ENCODE peak calls at places on chromosomes 7 and 10, in eight cellular contexts. V, K, H, Q, W, J, A and Z are unnamed samples.

GRCh38 chr7:29375641-29376562 is 181.3 kb downstream of the CHN2 start:
- DNase-seq in K (no peak), J (no peak), W (no peak), H (no peak), A (peak), Q (no peak), V (no peak), Z (no peak)

GRCh38 chr10:84706875-84707274 is 378.5 kb downstream of the CCSER2 start:
- DNase-seq in A (no peak), H (no peak), J (no peak), K (no peak), V (no peak), Q (no peak), W (no peak), Z (no peak)

GRCh38 chr7:1086588-1087461 is 1.1 kb upstream of the GPER1 start:
- DNase-seq in Q (peak), W (peak), A (peak), J (peak), V (peak), K (peak), H (peak), Z (peak)

GRCh38 chr7:128030999-128031681 is at the start of gene LRRC4:
- DNase-seq in A (peak), K (peak), J (peak), Q (no peak), V (peak), H (peak), W (peak), Z (no peak)

GRCh38 chr10:24503627-24504320 is 219.9 kb downstream of the ARHGAP21 start:
- DNase-seq in A (peak), H (peak), J (no peak), K (peak), W (peak), Q (no peak), V (peak), Z (no peak)

GRCh38 chr7:149859369-149859768 is 14.4 kb upstream of the ATP6V0E2 start:
- DNase-seq in J (no peak), A (no peak), K (no peak), V (no peak), W (no peak), Q (no peak), H (no peak), Z (no peak)

GRCh38 chr10:78427497-78428031 is 393.9 kb downstream of the RPS24 start:
- DNase-seq in W (no peak), J (no peak), H (no peak), A (no peak), K (no peak), Q (no peak), V (no peak), Z (no peak)

GRCh38 chr7:131409129-131409766 is 81.6 kb downstream of the MKLN1 start:
- DNase-seq in K (no peak), W (no peak), Q (no peak), A (no peak), H (no peak), V (no peak), J (no peak), Z (no peak)

GRCh38 chr10:44386546-44387052 is 1.7 kb upstream of the CXCL12 start:
- DNase-seq in V (peak), J (peak), K (peak), Q (no peak), W (peak), H (peak), A (peak), Z (peak)

GRCh38 chr7:51229106-51229537 is 87.5 kb downstream of the COBL start:
- DNase-seq in W (peak), V (no peak), H (no peak), A (peak), K (no peak), Q (no peak), J (no peak), Z (peak)

GRCh38 chr7:151808296-151809155 is 68.4 kb downstream of the PRKAG2 start:
- DNase-seq in Q (no peak), K (no peak), H (peak), A (peak), V (peak), J (no peak), W (no peak), Z (no peak)

GRCh38 chr7:115816318-115816974 is 214.1 kb downstream of the TFEC start:
- DNase-seq in V (no peak), W (no peak), H (no peak), K (no peak), J (no peak), A (no peak), Q (no peak), Z (no peak)

GRCh38 chr10:80664071-80664680 is 126.5 kb downstream of the SH2D4B start:
- DNase-seq in W (peak), K (peak), J (peak), V (peak), H (peak), Q (no peak), A (peak), Z (peak)

GRCh38 chr7:113831509-113831908 is 87.3 kb downstream of the PPP1R3A start:
- DNase-seq in Q (no peak), A (no peak), V (peak), W (no peak), K (no peak), J (no peak), H (no peak), Z (no peak)

GRCh38 chr10:8058274-8059111 is 4.0 kb downstream of the GATA3 start:
- DNase-seq in K (no peak), H (no peak), Q (no peak), V (no peak), A (no peak), J (no peak), W (no peak), Z (no peak)

GRCh38 chr10:63534723-63535122 is 13.5 kb downstream of the REEP3 start:
- DNase-seq in K (no peak), Q (no peak), J (no peak), V (no peak), A (no peak), W (no peak), H (no peak), Z (no peak)

GRCh38 chr10:122112625-122113160 is 123.7 kb downstream of the TACC2 start:
- DNase-seq in H (peak), A (peak), K (no peak), J (no peak), V (peak), Q (no peak), W (peak), Z (peak)

GRCh38 chr7:11833431-11833830 is 1.4 kb upstream of the THSD7A start:
- DNase-seq in W (no peak), A (no peak), Q (no peak), V (no peak), K (no peak), J (no peak), H (no peak), Z (no peak)

GRCh38 chr7:44324204-44325126 is 929 bp downstream of the CAMK2B start:
- DNase-seq in V (no peak), W (peak), Q (no peak), K (no peak), A (no peak), J (no peak), H (no peak), Z (no peak)

GRCh38 chr10:70615784-70616511 is 13.4 kb upstream of the PRF1 start:
- DNase-seq in H (no peak), V (peak), W (no peak), K (no peak), Q (no peak), J (no peak), A (no peak), Z (no peak)

GRCh38 chr7:98470131-98470985 is 69.5 kb upstream of the BAIAP2L1 start:
- DNase-seq in A (peak), W (no peak), Q (no peak), H (no peak), J (peak), K (no peak), V (no peak), Z (no peak)

GRCh38 chr7:100400656-100401055 is 27.4 kb downstream of the PILRA start:
- DNase-seq in Q (no peak), K (peak), H (peak), V (no peak), A (no peak), W (no peak), J (no peak), Z (no peak)

GRCh38 chr10:115209133-115209532 is 116.0 kb downstream of the ATRNL1 start:
- DNase-seq in H (no peak), A (no peak), W (no peak), V (no peak), K (no peak), J (no peak), Q (no peak), Z (no peak)

GRCh38 chr10:58758311-58758710 is 245.6 kb downstream of the BICC1 start:
- DNase-seq in H (no peak), J (no peak), K (no peak), A (no peak), V (no peak), W (no peak), Q (no peak), Z (no peak)

GRCh38 chr10:101840102-101840684 is 3.4 kb downstream of the KCNIP2 start:
- DNase-seq in Q (no peak), V (peak), K (no peak), H (no peak), J (no peak), A (no peak), W (peak), Z (peak)

GRCh38 chr10:25639646-25640045 is 294.4 kb upstream of the MYO3A start:
- DNase-seq in W (no peak), V (peak), J (no peak), H (no peak), A (no peak), Q (no peak), K (no peak), Z (peak)

GRCh38 chr10:18649364-18649959 is 1.9 kb downstream of the NSUN6 start:
- DNase-seq in A (no peak), H (no peak), Q (no peak), V (no peak), W (no peak), J (no peak), K (peak), Z (no peak)

GRCh38 chr7:102320601-102321350 is 34.1 kb downstream of the SH2B2 start:
- DNase-seq in K (no peak), W (no peak), J (no peak), V (no peak), A (no peak), Q (no peak), H (no peak), Z (no peak)

GRCh38 chr10:34433241-34434076 is 381.6 kb downstream of the PARD3 start:
- DNase-seq in J (no peak), W (no peak), H (no peak), V (peak), Q (no peak), K (no peak), A (no peak), Z (no peak)

GRCh38 chr10:3790858-3791257 is 5.8 kb upstream of the KLF6 start:
- DNase-seq in A (no peak), W (no peak), V (no peak), K (no peak), Q (no peak), J (no peak), H (no peak), Z (no peak)

GRCh38 chr10:30999084-30999712 is 32.5 kb downstream of the ZNF438 start:
- DNase-seq in K (no peak), W (no peak), H (peak), J (no peak), Q (no peak), A (peak), V (peak), Z (peak)

GRCh38 chr7:43148161-43148731 is 35.8 kb downstream of the HECW1 start:
- DNase-seq in Q (no peak), J (no peak), W (no peak), K (no peak), A (no peak), V (no peak), H (no peak), Z (no peak)

GRCh38 chr7:101743995-101744360 is 73.4 kb upstream of the CUX1 start:
- DNase-seq in Q (no peak), J (no peak), A (no peak), H (no peak), K (peak), V (no peak), W (no peak), Z (no peak)

GRCh38 chr10:62779487-62780248 is 24.9 kb upstream of the ADO start:
- DNase-seq in A (peak), J (peak), W (no peak), H (peak), Q (peak), V (peak), K (peak), Z (no peak)